ENCODE peak calls at places on chromosome 21, in nine cellular contexts. Z is hepatocyte, K is left ventricle myocardium inferior, V is cardiac muscle cell, Q is OCI-LY7, U is right atrium auricular region, H is tibial artery, D is tibial nerve, P is ovary. R is an unnamed sample. For H3K4me1, the result is how much of the 10 kb centered on the place peaks cover.

GRCh38 chr21:21007606-21008005 is 9.4 kb downstream of the NCAM2 start:
- DNase-seq in V (no peak), U (no peak), D (no peak), K (no peak), H (no peak), Q (no peak), Z (no peak), P (no peak), R (no peak)

GRCh38 chr21:35294231-35294898 is 245.3 kb upstream of the RUNX1 start:
- DNase-seq in H (no peak), K (no peak), U (no peak), V (no peak), D (no peak), Z (peak), Q (no peak), P (no peak), R (no peak)

GRCh38 chr21:34936874-34937563 is 112.1 kb downstream of the RUNX1 start:
- DNase-seq in D (no peak), P (no peak), Z (no peak), Q (no peak), U (no peak), K (no peak), V (no peak), H (no peak), R (no peak)

GRCh38 chr21:46656820-46657219 is 21.3 kb downstream of the PRMT2 start:
- DNase-seq in P (no peak), Q (no peak), D (no peak), K (no peak), U (no peak), Z (no peak), V (no peak), H (no peak), R (no peak)

GRCh38 chr21:39673163-39673562 is 60.4 kb downstream of the B3GALT5 start:
- DNase-seq in D (no peak), V (no peak), K (no peak), Q (no peak), P (no peak), U (no peak), Z (no peak), H (no peak), R (peak)

GRCh38 chr21:34166468-34166867 is 93.1 kb downstream of the MRPS6 start:
- DNase-seq in Z (no peak), K (no peak), Q (peak), V (no peak), D (no peak), U (no peak), H (no peak), P (no peak), R (peak)

GRCh38 chr21:15731243-15731613 is 1.4 kb downstream of the USP25 start:
- DNase-seq in K (no peak), H (no peak), V (no peak), P (no peak), U (no peak), Q (peak), D (no peak), Z (no peak), R (no peak)

GRCh38 chr21:18951291-18952038 is 547.9 kb upstream of the TMPRSS15 start:
- DNase-seq in H (no peak), K (no peak), D (no peak), P (no peak), Q (peak), Z (peak), U (no peak), V (peak), R (no peak)

GRCh38 chr21:37550618-37551405 is 184.2 kb downstream of the DYRK1A start:
- DNase-seq in U (peak), Z (peak), Q (no peak), D (no peak), V (no peak), P (no peak), H (no peak), K (no peak), R (no peak)

GRCh38 chr21:36647279-36648093 is 51.4 kb upstream of the SIM2 start:
- DNase-seq in Q (no peak), D (no peak), Z (peak), U (no peak), V (no peak), K (no peak), P (no peak), H (no peak), R (no peak)

GRCh38 chr21:35102488-35103407 is 53.6 kb upstream of the RUNX1 start:
- DNase-seq in U (peak), H (peak), V (no peak), Q (peak), K (peak), D (no peak), Z (no peak), P (no peak), R (peak)

GRCh38 chr21:26845750-26846035 is 484 bp upstream of the ADAMTS1 start:
- DNase-seq in U (no peak), D (no peak), V (no peak), K (no peak), Q (no peak), P (no peak), Z (no peak), H (no peak), R (no peak)

DNA sequence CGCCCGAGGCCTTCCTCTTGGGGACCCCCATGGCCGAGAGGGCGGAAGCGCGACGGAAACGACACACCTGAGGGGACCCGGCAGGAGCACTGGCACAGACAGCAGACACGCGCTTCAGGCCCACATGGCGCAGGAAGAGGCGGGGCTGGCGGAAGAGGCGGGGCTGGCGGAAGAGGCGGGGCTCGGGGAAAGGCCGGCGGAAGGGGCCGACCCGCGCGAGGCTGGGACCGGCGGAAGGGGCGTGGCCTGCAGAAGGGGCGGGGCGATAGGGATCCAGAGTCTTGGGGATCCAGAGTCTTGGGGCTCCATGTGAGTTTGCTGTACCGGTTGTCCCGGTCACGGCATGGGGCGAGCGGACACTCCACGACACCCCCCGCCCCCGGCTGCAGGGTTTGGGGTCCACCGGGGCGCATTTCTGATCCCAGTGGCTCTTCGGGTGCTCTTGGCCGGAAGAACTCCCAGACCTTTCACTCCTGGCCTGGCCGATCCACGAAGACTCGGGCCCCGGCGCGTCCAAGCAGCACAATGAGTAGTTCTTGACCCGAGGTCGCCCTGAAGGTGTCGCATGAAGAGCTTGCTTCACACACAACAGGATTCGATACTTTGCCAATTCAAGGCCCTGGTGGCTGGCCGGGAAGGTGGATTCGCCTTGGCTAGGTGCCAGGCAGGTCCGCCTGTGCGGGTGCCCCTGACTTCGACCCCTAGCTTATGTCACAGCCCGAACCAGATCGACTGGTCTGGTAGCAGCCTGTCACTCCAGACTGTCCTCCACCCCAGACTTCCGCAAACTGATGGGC is at the start of gene URB1:
- DNase-seq in V (peak), D (peak), H (peak), Z (peak), K (peak), U (peak), P (peak), Q (peak), R (peak)
- H3K27ac ChIP-seq in V (no peak), D (peak), H (peak), Z (no peak), K (peak), U (peak), P (no peak), Q (peak), R (peak)

GRCh38 chr21:42547906-42548365 is 34.3 kb downstream of the SLC37A1 start:
- DNase-seq in H (no peak), P (no peak), D (no peak), Q (no peak), K (no peak), U (no peak), Z (no peak), V (no peak), R (no peak)

GRCh38 chr21:42547001-42547905 is 33.6 kb downstream of the SLC37A1 start:
- DNase-seq in Z (no peak), K (no peak), V (no peak), U (no peak), Q (no peak), D (no peak), H (no peak), P (peak), R (no peak)

GRCh38 chr21:42546433-42546832 is 32.8 kb downstream of the SLC37A1 start:
- DNase-seq in V (no peak), Z (no peak), U (no peak), Q (no peak), D (no peak), K (no peak), H (no peak), P (peak), R (no peak)

GRCh38 chr21:42550817-42551216 is 37.2 kb downstream of the SLC37A1 start:
- DNase-seq in Z (peak), H (no peak), K (no peak), P (no peak), U (no peak), V (no peak), Q (no peak), D (no peak), R (no peak)

GRCh38 chr21:42548687-42549406 is 35.2 kb downstream of the SLC37A1 start:
- DNase-seq in D (no peak), V (no peak), Z (no peak), P (no peak), H (peak), K (no peak), U (no peak), Q (no peak), R (no peak)
- H3K4me1 ChIP-seq in D (under half), V (under half), Z (under half), P (under half), H (under half), K (under half), U (under half), Q (under half), R (under half)

GRCh38 chr21:43760391-43760958 is 15.6 kb downstream of the CSTB start:
- DNase-seq in V (no peak), D (no peak), U (no peak), P (no peak), Q (no peak), H (no peak), Z (no peak), K (no peak), R (no peak)
- TF ChIP-seq CTCF in V (no peak), D (no peak), U (no peak), P (no peak), Q (no peak), H (no peak), Z (no peak), K (no peak), R (no peak)

GRCh38 chr21:41633627-41634026 is 125.7 kb upstream of the TMPRSS2 start:
- DNase-seq in K (no peak), V (no peak), H (no peak), D (no peak), Q (no peak), Z (no peak), U (no peak), P (no peak), R (no peak)
- H3K27ac ChIP-seq in K (no peak), V (no peak), H (no peak), D (no peak), Q (no peak), Z (peak), U (no peak), P (no peak), R (no peak)

DNA sequence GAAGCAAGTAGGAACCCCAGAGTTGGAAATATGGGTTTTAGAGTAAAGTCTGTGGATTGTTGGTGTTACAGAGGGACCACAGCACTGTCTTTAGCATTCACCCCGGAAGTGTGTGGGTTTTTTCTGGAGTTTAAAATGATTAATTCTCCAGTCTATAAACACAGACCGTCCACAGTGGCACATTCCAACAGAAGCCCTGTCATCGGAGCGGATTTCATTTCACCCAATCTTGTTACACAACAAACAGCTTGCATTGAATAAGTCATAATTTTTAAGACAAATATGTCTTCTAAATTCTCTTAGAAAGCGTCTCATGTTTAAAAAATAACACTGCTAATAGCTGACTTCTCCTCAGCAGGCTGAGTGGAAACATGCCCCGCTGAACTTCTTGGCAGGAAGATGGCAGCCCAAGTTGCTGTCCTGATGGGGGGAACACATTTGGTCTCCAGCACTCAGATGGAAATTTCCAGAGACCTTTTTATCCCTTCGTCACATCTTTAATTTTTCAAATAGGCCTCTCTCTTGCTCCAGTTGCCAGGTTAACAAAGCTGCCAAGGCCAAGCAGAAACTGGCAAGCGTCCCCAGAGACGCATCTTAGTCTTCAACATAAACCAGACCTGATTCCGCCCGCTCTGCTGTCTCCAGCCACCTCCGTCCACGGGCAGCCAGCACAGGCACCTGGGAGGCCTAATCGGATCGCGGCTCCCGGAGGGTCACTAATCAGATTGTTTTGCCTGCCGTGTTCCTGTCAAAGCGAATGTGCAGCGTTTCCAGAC is 28.8 kb upstream of the SLC19A1 start:
- DNase-seq in Q (no peak), P (peak), Z (no peak), V (no peak), U (no peak), K (no peak), D (no peak), H (no peak), R (no peak)
- H3K4me1 ChIP-seq in Q (under half), P (under half), Z (under half), V (under half), U (under half), K (under half), D (under half), H (under half), R (under half)

GRCh38 chr21:25421327-25422028 is 185.8 kb downstream of the MRPL39 start:
- DNase-seq in Z (peak), D (no peak), V (peak), Q (peak), P (no peak), K (no peak), H (peak), U (no peak), R (no peak)
- TF ChIP-seq CTCF in Z (peak), D (no peak), V (peak), Q (peak), P (no peak), K (peak), H (peak), U (peak), R (peak)

GRCh38 chr21:45613396-45613795 is 30.1 kb upstream of the PCBP3 start:
- DNase-seq in V (no peak), D (no peak), U (no peak), K (no peak), Q (no peak), Z (no peak), H (no peak), P (no peak), R (no peak)
- H3K27ac ChIP-seq in V (no peak), D (no peak), U (no peak), K (no peak), Q (no peak), Z (no peak), H (no peak), P (no peak), R (no peak)

GRCh38 chr21:45414396-45415187 is 9.6 kb downstream of the COL18A1 start:
- DNase-seq in D (no peak), Z (no peak), Q (no peak), U (no peak), K (peak), V (no peak), H (no peak), P (peak), R (no peak)
- H3K4me1 ChIP-seq in D (under half), Z (under half), Q (under half), U (half or more), K (half or more), V (half or more), H (half or more), P (under half), R (under half)

DNA sequence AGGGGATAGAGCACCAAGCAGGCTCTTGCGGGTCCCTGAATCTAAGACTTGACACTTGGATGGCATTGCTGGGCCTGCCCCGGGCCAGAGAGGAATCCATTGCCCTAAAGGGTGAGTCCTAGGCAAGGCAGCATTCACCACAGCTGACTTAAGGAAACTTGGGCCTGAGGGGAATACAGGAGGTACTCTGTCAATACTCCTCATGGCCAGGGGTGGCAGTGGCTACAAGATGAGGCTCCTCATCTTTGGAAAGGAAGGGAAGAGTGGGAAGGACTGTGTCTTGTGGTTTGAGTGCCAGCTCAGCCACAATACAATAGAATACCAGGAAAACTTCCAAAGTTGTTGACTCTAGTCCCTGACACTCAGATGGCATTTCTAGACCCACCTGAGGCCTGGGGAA is 5.1 kb downstream of the KRTAP22-1 start:
- DNase-seq in Q (no peak), Z (no peak), K (no peak), V (no peak), U (no peak), P (no peak), H (no peak), D (no peak), R (no peak)
- TF ChIP-seq CTCF in Q (no peak), Z (no peak), K (no peak), V (no peak), U (no peak), P (no peak), H (no peak), D (no peak), R (no peak)

R was measured in ascending aorta.